ENCODE peak calls at places on chromosome 4, in five cellular contexts. U, K, Z, D and F are unnamed samples.

GRCh38 chr4:48660347-48660746 is 119.7 kb downstream of the FRYL start:
- DNase-seq in U (no peak), K (no peak), Z (no peak), D (no peak), F (no peak)

GRCh38 chr4:3323071-3323481 is 30.3 kb downstream of the RGS12 start:
- DNase-seq in U (no peak), K (no peak), Z (no peak), D (peak; percentile 91), F (no peak)

GRCh38 chr4:62901101-62901500 is 1508.1 kb downstream of the TECRL start:
- DNase-seq in U (no peak), K (no peak), Z (no peak), D (no peak), F (no peak)

GRCh38 chr4:98996056-98996941 is 778 bp downstream of the METAP1 start:
- DNase-seq in U (no peak), K (peak; percentile 19), Z (peak; percentile 12), D (peak; percentile 29), F (peak; percentile 32)

GRCh38 chr4:159926871-159927270 is 824.0 kb downstream of the RAPGEF2 start:
- DNase-seq in U (peak; percentile 10), K (no peak), Z (no peak), D (no peak), F (no peak)

GRCh38 chr4:153790962-153791551 is 2.2 kb upstream of the SFRP2 start:
- DNase-seq in U (no peak), K (no peak), Z (no peak), D (no peak), F (peak; percentile 18)

GRCh38 chr4:31365006-31365690 is 645.0 kb downstream of the PCDH7 start:
- DNase-seq in U (no peak), K (no peak), Z (no peak), D (peak; percentile 70), F (peak; percentile 13)

GRCh38 chr4:173424899-173425805 is 26.2 kb upstream of the SCRG1 start:
- DNase-seq in U (no peak), K (no peak), Z (no peak), D (no peak), F (no peak)

GRCh38 chr4:94517492-94517891 is 65.8 kb downstream of the PDLIM5 start:
- DNase-seq in U (no peak), K (no peak), Z (no peak), D (peak; percentile 41), F (no peak)

GRCh38 chr4:73698217-73698616 is 42.2 kb upstream of the CXCL8 start:
- DNase-seq in U (no peak), K (no peak), Z (no peak), D (peak; percentile 95), F (peak; percentile 82)

GRCh38 chr4:165297626-165298025 is 29.8 kb upstream of the MSMO1 start:
- DNase-seq in U (no peak), K (no peak), Z (no peak), D (no peak), F (no peak)

GRCh38 chr4:87973283-87974169 is 2.0 kb upstream of the SPP1 start:
- DNase-seq in U (peak; percentile 59), K (peak; percentile 48), Z (no peak), D (peak; percentile 78), F (peak; percentile 64)

GRCh38 chr4:130653842-130654241 is 1557.9 kb downstream of the C4orf33 start:
- DNase-seq in U (no peak), K (no peak), Z (no peak), D (no peak), F (no peak)

GRCh38 chr4:105520819-105521790 is 31.3 kb upstream of the ARHGEF38 start:
- DNase-seq in U (peak; percentile 32), K (no peak), Z (no peak), D (peak; percentile 63), F (peak; percentile 53)

GRCh38 chr4:78464265-78464664 is 87.3 kb upstream of the ANXA3 start:
- DNase-seq in U (peak; percentile 35), K (no peak), Z (no peak), D (no peak), F (no peak)

GRCh38 chr4:13528823-13529129 is 15.5 kb downstream of the NKX3-2 start:
- DNase-seq in U (no peak), K (no peak), Z (no peak), D (no peak), F (no peak)

GRCh38 chr4:79848329-79848728 is 224.7 kb downstream of the ANTXR2 start:
- DNase-seq in U (no peak), K (no peak), Z (no peak), D (no peak), F (no peak)

GRCh38 chr4:61336911-61337310 is 136.8 kb downstream of the ADGRL3 start:
- DNase-seq in U (no peak), K (no peak), Z (no peak), D (no peak), F (no peak)

GRCh38 chr4:57103051-57103450 is 7.1 kb downstream of the IGFBP7 start:
- DNase-seq in U (no peak), K (no peak), Z (no peak), D (peak; percentile 59), F (no peak)

GRCh38 chr4:185634066-185634652 is 98.9 kb upstream of the PDLIM3 start:
- DNase-seq in U (peak; percentile 8), K (no peak), Z (no peak), D (no peak), F (no peak)

GRCh38 chr4:41430796-41431195 is 107.2 kb upstream of the LIMCH1 start:
- DNase-seq in U (no peak), K (no peak), Z (no peak), D (no peak), F (no peak)

GRCh38 chr4:119337010-119337409 is 15.1 kb upstream of the FABP2 start:
- DNase-seq in U (no peak), K (no peak), Z (no peak), D (peak; percentile 42), F (no peak)

GRCh38 chr4:19999775-20000414 is 251.8 kb upstream of the SLIT2 start:
- DNase-seq in U (no peak), K (no peak), Z (no peak), D (no peak), F (no peak)

GRCh38 chr4:145130788-145131398 is 32.8 kb downstream of the ABCE1 start:
- DNase-seq in U (no peak), K (no peak), Z (no peak), D (peak; percentile 44), F (no peak)

GRCh38 chr4:5365071-5366008 is 314.1 kb downstream of the STK32B start:
- DNase-seq in U (peak; percentile 39), K (no peak), Z (no peak), D (peak; percentile 47), F (peak; percentile 11)

GRCh38 chr4:162274354-162274753 is 110.6 kb upstream of the FSTL5 start:
- DNase-seq in U (no peak), K (no peak), Z (peak; percentile 3), D (no peak), F (peak; percentile 90)

GRCh38 chr4:42588909-42589308 is 68.0 kb downstream of the ATP8A1 start:
- DNase-seq in U (no peak), K (no peak), Z (no peak), D (no peak), F (no peak)

GRCh38 chr4:169229571-169230028 is 41.2 kb downstream of the SH3RF1 start:
- DNase-seq in U (peak; percentile 94), K (peak; percentile 69), Z (peak; percentile 28), D (peak; percentile 77), F (no peak)

GRCh38 chr4:55121246-55121645 is 4.1 kb downstream of the KDR start:
- DNase-seq in U (no peak), K (no peak), Z (no peak), D (peak; percentile 96), F (no peak)

GRCh38 chr4:122243785-122244184 is 91.7 kb downstream of the BLTP1 start:
- DNase-seq in U (no peak), K (no peak), Z (no peak), D (no peak), F (no peak)

GRCh38 chr4:76308548-76308947 is 2.0 kb downstream of the STBD1 start:
- DNase-seq in U (no peak), K (no peak), Z (peak; percentile 38), D (no peak), F (peak; percentile 66)

GRCh38 chr4:82629238-82630000 is 67.6 kb upstream of the TMEM150C start:
- DNase-seq in U (no peak), K (no peak), Z (no peak), D (no peak), F (no peak)
- H3K27ac ChIP-seq in U (no peak overlapping the region), K (no peak overlapping the region), Z (no peak overlapping the region), D (no peak overlapping the region), F (no peak overlapping the region)

DNA sequence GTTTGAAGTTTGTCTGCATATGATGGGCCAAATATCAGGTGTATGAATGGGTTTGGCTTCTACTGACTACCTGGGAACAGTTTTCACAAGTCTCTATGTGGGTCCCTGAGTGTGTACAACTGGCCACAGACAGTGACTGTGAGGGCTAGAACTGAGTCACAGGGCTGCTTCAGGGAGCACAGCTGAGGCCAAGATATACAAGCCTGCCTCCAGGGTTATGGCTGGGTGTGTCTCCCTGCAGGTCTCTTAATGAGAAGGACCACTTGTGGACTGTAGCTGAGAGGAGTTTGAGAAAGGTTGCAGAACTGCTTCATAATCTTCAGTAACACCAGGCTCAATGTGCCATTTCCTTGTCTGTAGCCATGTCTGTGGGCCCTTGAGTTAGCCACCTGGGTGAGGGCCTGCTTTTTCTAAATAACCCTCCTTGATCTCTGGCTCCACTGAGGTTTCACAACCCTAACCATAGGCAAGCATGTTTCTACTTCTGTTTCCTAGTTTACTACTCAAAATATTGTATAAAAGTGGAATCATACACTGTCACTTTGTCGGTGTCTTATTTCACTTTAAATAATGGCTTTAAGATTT is 81.3 kb downstream of the ZNF732 start:
- DNase-seq in U (no peak), K (no peak), Z (no peak), D (no peak), F (no peak)
- H3K9me3 ChIP-seq in U (peaks cover 18% of the 10 kb centered on the region), K (no peaks in the 10 kb centered on the region), Z (no peaks in the 10 kb centered on the region), D (peaks cover 2% of the 10 kb centered on the region), F (no peaks in the 10 kb centered on the region)

GRCh38 chr4:109703664-109704351 is 563 bp upstream of the CASP6 start:
- DNase-seq in U (no peak), K (no peak), Z (no peak), D (peak; percentile 64), F (no peak)

GRCh38 chr4:109699553-109700225 is 3.6 kb downstream of the CASP6 start:
- DNase-seq in U (no peak), K (no peak), Z (no peak), D (no peak), F (no peak)

GRCh38 chr4:109701566-109702399 is 1.5 kb downstream of the CASP6 start:
- DNase-seq in U (no peak), K (no peak), Z (no peak), D (peak; percentile 39), F (peak; percentile 8)

GRCh38 chr4:109708435-109708834 is 5.2 kb upstream of the CASP6 start:
- DNase-seq in U (no peak), K (no peak), Z (no peak), D (peak; percentile 16), F (no peak)

GRCh38 chr4:109702950-109703663 is at the start of gene CASP6:
- DNase-seq in U (peak; percentile 51), K (peak; percentile 83), Z (peak; percentile 63), D (peak; percentile 80), F (peak; percentile 95)
- TF ChIP-seq POLR2A in U (no peak), K (peak; percentile 48), Z (peak; percentile 27), D (peak; percentile 67), F (no peak)

DNA sequence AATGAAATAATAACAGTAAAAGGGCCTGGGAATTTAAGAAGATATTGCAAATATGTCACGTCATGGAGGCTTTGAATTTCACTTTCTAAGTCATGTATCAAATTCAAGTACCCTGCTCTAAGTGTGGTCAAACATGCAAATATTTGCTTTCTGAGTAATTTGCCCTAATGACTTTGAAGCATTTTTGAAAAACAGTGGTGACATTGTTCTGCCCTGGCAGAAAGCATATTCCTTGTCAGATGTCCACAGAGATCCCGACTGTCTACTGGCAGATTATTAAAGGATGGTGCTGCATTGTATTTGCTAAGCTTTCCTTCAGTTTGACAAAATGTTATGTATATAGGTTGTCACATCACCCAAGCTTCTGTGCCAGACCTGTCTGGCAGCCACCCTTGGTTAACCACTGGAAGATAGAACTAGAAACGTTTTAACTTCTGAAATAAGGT is 92.5 kb downstream of the ANK2 start:
- DNase-seq in U (peak; percentile 63), K (no peak), Z (no peak), D (no peak), F (no peak)
- H3K27ac ChIP-seq in U (no peak overlapping the region), K (no peak overlapping the region), Z (peak overlapping the region; percentile 18), D (no peak overlapping the region), F (peak overlapping the region; percentile 13)